ENCODE peak calls at places on chromosomes 5 and 9, in four cellular contexts. W, Y, K and X are unnamed samples.
A peak's percentile ranks its signal among the peaks of the same experiment; 100 is the strongest.

GRCh38 chr9:34701023-34701768 is 8.7 kb downstream of the CCL21 start:
- DNase-seq in K (peak; percentile 36), W (peak; percentile 23), Y (peak; percentile 79), X (peak; percentile 13)

GRCh38 chr5:180460834-180461233 is 33.3 kb upstream of the CNOT6 start:
- DNase-seq in K (no peak), Y (no peak), W (no peak), X (no peak)

GRCh38 chr5:143311428-143311827 is 92.1 kb downstream of the NR3C1 start:
- DNase-seq in Y (no peak), K (no peak), W (no peak), X (peak; percentile 50)

GRCh38 chr5:164562271-164562856 is 1056.9 kb downstream of the MAT2B start:
- DNase-seq in K (no peak), Y (no peak), W (no peak), X (no peak)

GRCh38 chr5:142433526-142434321 is 108.9 kb upstream of the SPRY4 start:
- DNase-seq in Y (no peak), K (peak; percentile 46), W (no peak), X (no peak)

GRCh38 chr9:69822091-69822750 is 1.6 kb downstream of the CFAP95 start:
- DNase-seq in K (no peak), W (no peak), Y (peak; percentile 13), X (no peak)

GRCh38 chr5:81315336-81315735 is 13.9 kb downstream of the ZCCHC9 start:
- DNase-seq in K (no peak), W (no peak), Y (no peak), X (no peak)

GRCh38 chr9:129525781-129526180 is 95.1 kb downstream of the C9orf50 start:
- DNase-seq in K (no peak), Y (no peak), W (no peak), X (no peak)

GRCh38 chr5:132782101-132782500 is 5.1 kb upstream of the SEPTIN8 start:
- DNase-seq in Y (no peak), K (no peak), W (no peak), X (no peak)

GRCh38 chr9:114327749-114328148 is 1.9 kb upstream of the ORM2 start:
- DNase-seq in Y (no peak), K (no peak), W (no peak), X (no peak)

GRCh38 chr5:144187699-144188294 is 17.1 kb downstream of the KCTD16 start:
- DNase-seq in W (no peak), K (peak; percentile 27), Y (no peak), X (no peak)

GRCh38 chr9:76638001-76638400 is 126.2 kb upstream of the PCA3 start:
- DNase-seq in K (no peak), W (no peak), Y (no peak), X (no peak)

GRCh38 chr5:2352101-2352861 is 399.2 kb downstream of the IRX2 start:
- DNase-seq in W (no peak), K (peak; percentile 90), Y (no peak), X (no peak)

GRCh38 chr9:133205996-133206931 is 2.8 kb downstream of the OBP2B start:
- DNase-seq in Y (no peak), W (no peak), K (no peak), X (no peak)

GRCh38 chr5:52356311-52356918 is 431.3 kb upstream of the ITGA1 start:
- DNase-seq in W (no peak), Y (no peak), K (no peak), X (peak; percentile 2)

GRCh38 chr5:174751154-174751990 is 27.0 kb downstream of the MSX2 start:
- DNase-seq in K (no peak), W (no peak), Y (no peak), X (no peak)

GRCh38 chr5:115962565-115963402 is 509 bp downstream of the LVRN start:
- DNase-seq in K (no peak), W (no peak), Y (no peak), X (no peak)

GRCh38 chr9:71647094-71647591 is 121.2 kb downstream of the CEMIP2 start:
- DNase-seq in Y (peak; percentile 51), K (no peak), W (peak; percentile 13), X (no peak)

GRCh38 chr5:145362261-145362660 is 472.9 kb downstream of the PRELID2 start:
- DNase-seq in W (no peak), Y (no peak), K (no peak), X (no peak)

GRCh38 chr5:8410618-8411017 is 541.7 kb downstream of the MTRR start:
- DNase-seq in Y (no peak), K (no peak), W (no peak), X (no peak)

GRCh38 chr9:212265-212664 is 2.4 kb upstream of the DOCK8 start:
- DNase-seq in W (no peak), K (no peak), Y (no peak), X (no peak)

GRCh38 chr9:95045751-95046150 is 271.8 kb downstream of the FANCC start:
- DNase-seq in K (no peak), Y (no peak), W (no peak), X (no peak)

GRCh38 chr5:74903165-74903787 is 37.1 kb upstream of the FAM169A start:
- DNase-seq in K (peak; percentile 66), W (peak; percentile 72), Y (no peak), X (no peak)

GRCh38 chr9:35798658-35799366 is 7.4 kb downstream of the NPR2 start:
- DNase-seq in K (peak; percentile 25), Y (peak; percentile 47), W (no peak), X (peak; percentile 61)

GRCh38 chr9:109115931-109116541 is 3.7 kb downstream of the TMEM245 start:
- DNase-seq in Y (no peak), W (no peak), K (no peak), X (no peak)

GRCh38 chr9:130282000-130282700 is 16.6 kb downstream of the HMCN2 start:
- DNase-seq in K (no peak), W (no peak), Y (no peak), X (no peak)

GRCh38 chr5:165502893-165503696 is 1997.7 kb downstream of the MAT2B start:
- DNase-seq in K (no peak), Y (no peak), W (no peak), X (no peak)

GRCh38 chr9:112556497-112557085 is 70.0 kb downstream of the KIAA1958 start:
- DNase-seq in Y (no peak), W (no peak), K (no peak), X (no peak)

GRCh38 chr5:43572357-43572756 is 15.5 kb upstream of the PAIP1 start:
- DNase-seq in W (no peak), K (no peak), Y (no peak), X (no peak)

GRCh38 chr5:10030219-10030831 is 219.4 kb downstream of the ATPSCKMT start:
- DNase-seq in K (peak; percentile 23), Y (no peak), W (peak; percentile 23), X (no peak)
- TF ChIP-seq TCF7L2 in K (no peak), Y (no peak), W (no peak), X (no peak)

DNA sequence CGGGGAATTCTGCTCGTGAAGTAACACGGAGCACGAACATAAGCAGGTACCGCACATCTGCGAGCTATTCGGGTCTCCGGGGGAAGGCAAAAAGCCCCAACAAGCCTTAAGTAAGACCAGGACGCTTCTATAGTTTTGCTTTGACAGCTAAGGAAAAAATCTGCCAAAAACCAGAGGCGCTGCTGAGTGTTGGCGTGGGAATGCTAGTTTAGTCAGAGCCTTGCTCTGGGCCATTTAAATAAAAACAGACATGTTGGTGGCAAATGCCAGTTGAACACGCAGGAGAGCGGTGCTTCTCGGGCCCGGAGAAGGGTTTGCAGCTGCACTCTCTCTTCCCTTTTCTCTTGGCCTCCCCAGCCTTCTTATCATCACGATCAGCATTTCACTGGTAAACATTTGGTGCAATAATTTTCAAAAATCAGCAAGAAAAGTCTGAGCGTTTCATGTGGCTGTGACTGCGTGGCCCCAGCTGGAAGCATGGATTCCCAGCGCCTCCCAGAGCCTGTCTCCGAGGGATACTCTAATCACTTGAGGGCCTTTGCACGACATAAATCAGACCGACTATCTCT is 6.4 kb upstream of the NOTCH1 start:
- DNase-seq in W (no peak), Y (no peak), K (no peak), X (no peak)
- TF ChIP-seq TCF7L2 in W (no peak), Y (no peak), K (no peak), X (no peak)

GRCh38 chr9:14958989-14959388 is 48.8 kb upstream of the FREM1 start:
- DNase-seq in Y (no peak), W (no peak), K (no peak), X (no peak)

GRCh38 chr9:14961372-14962068 is 51.3 kb upstream of the FREM1 start:
- DNase-seq in K (peak; percentile 99), W (no peak), Y (peak; percentile 5), X (no peak)

GRCh38 chr9:14957054-14957453 is 46.8 kb upstream of the FREM1 start:
- DNase-seq in Y (no peak), K (no peak), W (no peak), X (no peak)

GRCh38 chr9:14960881-14961280 is 50.7 kb upstream of the FREM1 start:
- DNase-seq in Y (no peak), K (no peak), W (no peak), X (no peak)

DNA sequence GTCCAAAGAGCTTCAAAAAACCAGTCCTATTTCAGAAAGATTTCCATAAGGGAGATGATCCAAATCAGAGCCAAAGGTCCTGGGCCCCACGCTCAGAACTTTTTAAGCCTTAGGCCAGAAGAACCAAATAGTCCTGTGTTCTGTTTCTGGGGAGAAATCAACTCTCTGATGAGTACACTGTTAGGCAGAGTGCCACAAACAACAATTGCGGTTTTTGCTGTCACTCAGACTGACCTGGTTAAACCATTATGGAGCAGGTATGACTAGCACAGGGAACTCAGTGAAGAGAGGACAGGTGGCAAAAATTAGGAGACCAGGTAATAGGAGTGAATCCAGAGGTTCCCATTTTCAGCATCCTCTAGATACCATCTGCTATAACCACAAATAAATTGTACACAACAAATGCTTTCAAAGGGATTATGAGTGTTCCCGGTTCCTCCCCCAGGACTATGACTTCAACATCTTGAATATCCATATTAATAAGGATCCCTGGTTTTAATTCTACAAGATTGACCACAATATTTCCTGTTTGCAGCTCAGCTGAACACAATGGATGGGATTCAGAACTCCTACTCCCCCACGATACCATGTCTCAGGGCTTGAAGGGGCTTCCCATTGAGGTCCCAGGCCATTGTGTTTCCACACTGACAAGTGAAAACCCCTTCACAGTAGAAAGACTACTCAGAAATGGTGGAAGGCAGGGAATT is 52.1 kb upstream of the FREM1 start:
- DNase-seq in W (no peak), Y (no peak), K (no peak), X (no peak)
- TF ChIP-seq TCF7L2 in W (no peak), Y (no peak), K (no peak), X (no peak)

DNA sequence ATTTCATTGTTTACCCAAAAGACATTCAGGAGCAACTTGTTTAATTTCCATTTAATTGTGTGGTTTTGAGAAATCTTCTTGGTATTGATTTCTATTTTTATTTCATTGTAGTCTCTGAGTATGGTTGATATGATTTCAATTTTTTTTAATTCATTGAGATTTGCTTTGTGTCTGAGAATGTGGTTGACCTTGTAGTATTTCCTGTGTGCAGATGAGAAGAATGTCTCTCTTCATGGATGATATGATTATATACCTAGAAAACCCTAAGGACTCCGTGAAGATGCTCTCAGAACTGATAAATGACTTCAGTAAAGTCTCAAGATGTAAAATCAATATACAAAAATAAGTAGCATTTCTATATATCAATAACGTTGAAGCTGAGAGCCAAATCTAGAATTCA is 202.4 kb upstream of the CDH9 start:
- DNase-seq in Y (no peak), K (no peak), W (no peak), X (no peak)
- TF ChIP-seq TCF7L2 in Y (no peak), K (no peak), W (no peak), X (no peak)